ENCODE peak calls at places on chromosomes 6 and 20, in four cellular contexts. L is ascending aorta; W is CD8-positive, alpha-beta T cell; A is upper lobe of left lung. X is an unnamed sample.

GRCh38 chr6:144559865-144560603 is 274.9 kb downstream of the UTRN start:
- DNase-seq in L (no peak), W (no peak), A (no peak), X (no peak)

GRCh38 chr6:25583099-25583498 is 68.9 kb upstream of the SCGN start:
- DNase-seq in L (no peak), W (no peak), A (no peak), X (no peak)

GRCh38 chr6:135451617-135452190 is 45.8 kb downstream of the AHI1 start:
- DNase-seq in L (no peak), W (no peak), A (no peak), X (no peak)

GRCh38 chr20:37944456-37944981 is 41.6 kb downstream of the VSTM2L start:
- DNase-seq in L (no peak), W (no peak), A (peak; percentile 8), X (no peak)

GRCh38 chr6:103516336-103516735 is 1343.4 kb downstream of the HACE1 start:
- DNase-seq in L (no peak), W (no peak), A (no peak), X (no peak)

GRCh38 chr20:50856475-50857041 is 61.7 kb downstream of the BCAS4 start:
- DNase-seq in L (no peak), W (no peak), A (no peak), X (no peak)

GRCh38 chr6:161237176-161237575 is 36.7 kb downstream of the AGPAT4 start:
- DNase-seq in L (no peak), W (no peak), A (no peak), X (no peak)

GRCh38 chr6:149961728-149962425 is 1.9 kb upstream of the ULBP1 start:
- DNase-seq in L (no peak), W (peak; percentile 52), A (no peak), X (no peak)

GRCh38 chr6:39199976-39200375 is 29.3 kb downstream of the KCNK5 start:
- DNase-seq in L (no peak), W (no peak), A (no peak), X (no peak)

GRCh38 chr6:85360794-85361642 is 88.9 kb upstream of the NT5E start:
- DNase-seq in L (peak; percentile 71), W (no peak), A (peak; percentile 48), X (no peak)

GRCh38 chr6:89630488-89630887 is 8.1 kb downstream of the LYRM2 start:
- DNase-seq in L (no peak), W (no peak), A (no peak), X (no peak)

GRCh38 chr6:113595921-113596376 is 261.2 kb upstream of the MARCKS start:
- DNase-seq in L (no peak), W (no peak), A (no peak), X (no peak)

GRCh38 chr6:35077006-35077712 is 64.0 kb downstream of the TCP11 start:
- DNase-seq in L (no peak), W (no peak), A (no peak), X (no peak)

GRCh38 chr6:152096863-152097496 is 289.5 kb downstream of the ESR1 start:
- DNase-seq in L (no peak), W (no peak), A (no peak), X (no peak)

GRCh38 chr20:2137552-2138201 is 36.0 kb downstream of the STK35 start:
- DNase-seq in L (no peak), W (no peak), A (no peak), X (no peak)

GRCh38 chr20:37804584-37805566 is 98.1 kb upstream of the VSTM2L start:
- DNase-seq in L (no peak), W (no peak), A (no peak), X (peak; percentile 27)

GRCh38 chr20:36102809-36103596 is 51.5 kb upstream of the EPB41L1 start:
- DNase-seq in L (no peak), W (no peak), A (peak; percentile 53), X (no peak)

GRCh38 chr6:157536218-157536534 is 155.2 kb downstream of the ZDHHC14 start:
- DNase-seq in L (no peak), W (no peak), A (no peak), X (no peak)

GRCh38 chr20:2983508-2983907 is 59.9 kb upstream of the GNRH2 start:
- DNase-seq in L (no peak), W (no peak), A (no peak), X (no peak)

GRCh38 chr6:6875818-6876470 is 231.8 kb upstream of the RREB1 start:
- DNase-seq in L (no peak), W (no peak), A (peak; percentile 64), X (no peak)

GRCh38 chr6:112694986-112695385 is 347.9 kb downstream of the RFPL4B start:
- DNase-seq in L (no peak), W (no peak), A (no peak), X (no peak)

GRCh38 chr6:52388790-52389189 is 26.8 kb downstream of the PAQR8 start:
- DNase-seq in L (no peak), W (no peak), A (no peak), X (no peak)

GRCh38 chr6:113445201-113445600 is 411.9 kb upstream of the MARCKS start:
- DNase-seq in L (no peak), W (no peak), A (no peak), X (no peak)

GRCh38 chr20:2379511-2380229 is 1.0 kb upstream of the TGM6 start:
- DNase-seq in L (no peak), W (no peak), A (no peak), X (no peak)

GRCh38 chr20:48405909-48406308 is 421.9 kb downstream of the PREX1 start:
- DNase-seq in L (no peak), W (no peak), A (no peak), X (no peak)

GRCh38 chr6:165602291-165602690 is 60.8 kb downstream of the PDE10A start:
- DNase-seq in L (no peak), W (no peak), A (no peak), X (no peak)

GRCh38 chr6:168091381-168092264 is 12.6 kb upstream of the FRMD1 start:
- DNase-seq in L (no peak), W (no peak), A (no peak), X (no peak)

GRCh38 chr6:112163295-112164257 is 76.2 kb downstream of the FAM229B start:
- DNase-seq in L (peak; percentile 77), W (peak; percentile 79), A (peak; percentile 68), X (peak; percentile 66)

GRCh38 chr6:163489584-163489983 is 75.1 kb downstream of the QKI start:
- DNase-seq in L (no peak), W (no peak), A (no peak), X (no peak)

GRCh38 chr6:25112207-25112874 is 166.8 kb upstream of the CARMIL1 start:
- DNase-seq in L (no peak), W (no peak), A (no peak), X (no peak)

GRCh38 chr6:159525445-159526031 is 167.5 kb downstream of the SOD2 start:
- DNase-seq in L (no peak), W (no peak), A (peak; percentile 35), X (no peak)

GRCh38 chr6:77180367-77180766 is 282.9 kb downstream of the HTR1B start:
- DNase-seq in L (no peak), W (no peak), A (no peak), X (no peak)

GRCh38 chr20:62921119-62921687 is 5.1 kb downstream of the DIDO1 start:
- DNase-seq in L (no peak), W (peak; percentile 65), A (peak; percentile 68), X (peak; percentile 49)

GRCh38 chr6:158910484-158911075 is 89.4 kb downstream of the RSPH3 start:
- DNase-seq in L (no peak), W (no peak), A (peak; percentile 42), X (no peak)

GRCh38 chr6:679282-679681 is 13.7 kb downstream of the EXOC2 start:
- DNase-seq in L (no peak), W (no peak), A (no peak), X (no peak)

GRCh38 chr20:58048096-58048702 is 180.3 kb downstream of the ANKRD60 start:
- DNase-seq in L (no peak), W (no peak), A (no peak), X (no peak)

GRCh38 chr20:33061626-33062025 is 7.9 kb downstream of the BPIFB3 start:
- DNase-seq in L (no peak), W (no peak), A (no peak), X (no peak)

GRCh38 chr6:4018194-4019111 is 60.5 kb downstream of the FAM217A start:
- DNase-seq in L (peak; percentile 96), W (peak; percentile 96), A (peak; percentile 95), X (peak; percentile 91)
- TF ChIP-seq CTCF in L (peak; percentile 43), W (no peak), A (peak; percentile 57), X (peak; percentile 33)

GRCh38 chr6:122789862-122790739 is 1.0 kb downstream of the SMPDL3A start:
- DNase-seq in L (peak; percentile 63), W (peak; percentile 6), A (peak; percentile 44), X (no peak)
- TF ChIP-seq CTCF in L (no peak), W (no peak), A (no peak), X (no peak)

GRCh38 chr20:44911264-44911921 is 1.5 kb downstream of the PABPC1L start:
- DNase-seq in L (no peak), W (peak; percentile 46), A (peak; percentile 89), X (no peak)
- TF ChIP-seq CTCF in L (peak; percentile 8), W (no peak), A (peak; percentile 40), X (no peak)

GRCh38 chr6:17907467-17908229 is 79.8 kb downstream of the KIF13A start:
- DNase-seq in L (peak; percentile 91), W (no peak), A (peak; percentile 91), X (peak; percentile 23)
- TF ChIP-seq CTCF in L (no peak), W (no peak), A (peak; percentile 15), X (no peak)

GRCh38 chr6:2524090-2524489 is 226.6 kb downstream of the MYLK4 start:
- DNase-seq in L (no peak), W (no peak), A (no peak), X (no peak)
- TF ChIP-seq CTCF in L (no peak), W (no peak), A (no peak), X (no peak)

GRCh38 chr20:15643713-15644112 is 929.5 kb downstream of the KIF16B start:
- DNase-seq in L (no peak), W (no peak), A (no peak), X (no peak)
- TF ChIP-seq CTCF in L (no peak), W (no peak), A (no peak), X (no peak)